ENCODE peak calls at places on chromosomes 2 and 18, in eight cellular contexts. One of them, this sample, is unnamed.

GRCh38 chr2:30235008-30235655 is 3.8 kb downstream of the LBH start:
- DNase-seq in nephron progenitor cell: no peak
- DNase-seq in body of pancreas: no peak
- DNase-seq in fibroblast of lung: no peak
- DNase-seq in CD8-positive, alpha-beta T cell: no peak
- DNase-seq in foreskin fibroblast: no peak
- DNase-seq in RWPE1: no peak
- DNase-seq in HCT116: no peak
- DNase-seq in this sample: no peak

GRCh38 chr2:45033331-45033730 is 24.1 kb upstream of the SIX2 start:
- DNase-seq in nephron progenitor cell: no peak
- DNase-seq in body of pancreas: no peak
- DNase-seq in fibroblast of lung: no peak
- DNase-seq in CD8-positive, alpha-beta T cell: no peak
- DNase-seq in foreskin fibroblast: no peak
- DNase-seq in RWPE1: no peak
- DNase-seq in HCT116: no peak
- DNase-seq in this sample: no peak

GRCh38 chr2:113180131-113180946 is 6.6 kb downstream of the PSD4 start:
- DNase-seq in nephron progenitor cell: no peak
- DNase-seq in body of pancreas: no peak
- DNase-seq in fibroblast of lung: no peak
- DNase-seq in CD8-positive, alpha-beta T cell: no peak
- DNase-seq in foreskin fibroblast: no peak
- DNase-seq in RWPE1: no peak
- DNase-seq in HCT116: no peak
- DNase-seq in this sample: no peak

GRCh38 chr2:72934683-72935610 is 17.6 kb downstream of the EMX1 start:
- DNase-seq in nephron progenitor cell: no peak
- DNase-seq in body of pancreas: peak
- DNase-seq in fibroblast of lung: no peak
- DNase-seq in CD8-positive, alpha-beta T cell: no peak
- DNase-seq in foreskin fibroblast: no peak
- DNase-seq in RWPE1: peak
- DNase-seq in HCT116: peak
- DNase-seq in this sample: no peak

GRCh38 chr2:235399895-235400294 is 93.9 kb upstream of the AGAP1 start:
- DNase-seq in nephron progenitor cell: no peak
- DNase-seq in body of pancreas: no peak
- DNase-seq in fibroblast of lung: no peak
- DNase-seq in CD8-positive, alpha-beta T cell: no peak
- DNase-seq in foreskin fibroblast: no peak
- DNase-seq in RWPE1: no peak
- DNase-seq in HCT116: no peak
- DNase-seq in this sample: no peak

GRCh38 chr2:118202707-118203303 is 114.5 kb downstream of the INSIG2 start:
- DNase-seq in nephron progenitor cell: peak
- DNase-seq in body of pancreas: peak
- DNase-seq in fibroblast of lung: peak
- DNase-seq in CD8-positive, alpha-beta T cell: no peak
- DNase-seq in foreskin fibroblast: peak
- DNase-seq in RWPE1: peak
- DNase-seq in HCT116: no peak
- DNase-seq in this sample: no peak

GRCh38 chr2:46776687-46777327 is 138.8 kb downstream of the MCFD2 start:
- DNase-seq in nephron progenitor cell: peak
- DNase-seq in body of pancreas: peak
- DNase-seq in fibroblast of lung: peak
- DNase-seq in CD8-positive, alpha-beta T cell: peak
- DNase-seq in foreskin fibroblast: peak
- DNase-seq in RWPE1: peak
- DNase-seq in HCT116: peak
- DNase-seq in this sample: no peak

GRCh38 chr2:11389551-11390528 is 45.4 kb upstream of the ROCK2 start:
- DNase-seq in nephron progenitor cell: no peak
- DNase-seq in body of pancreas: peak
- DNase-seq in fibroblast of lung: peak
- DNase-seq in CD8-positive, alpha-beta T cell: no peak
- DNase-seq in foreskin fibroblast: peak
- DNase-seq in RWPE1: no peak
- DNase-seq in HCT116: no peak
- DNase-seq in this sample: no peak

GRCh38 chr18:36411745-36412168 is 114.2 kb downstream of the FHOD3 start:
- DNase-seq in nephron progenitor cell: peak
- DNase-seq in body of pancreas: no peak
- DNase-seq in fibroblast of lung: peak
- DNase-seq in CD8-positive, alpha-beta T cell: no peak
- DNase-seq in foreskin fibroblast: peak
- DNase-seq in RWPE1: no peak
- DNase-seq in HCT116: peak
- DNase-seq in this sample: no peak

GRCh38 chr2:215579809-215580208 is 143.9 kb upstream of the FN1 start:
- DNase-seq in nephron progenitor cell: no peak
- DNase-seq in body of pancreas: no peak
- DNase-seq in fibroblast of lung: peak
- DNase-seq in CD8-positive, alpha-beta T cell: no peak
- DNase-seq in foreskin fibroblast: peak
- DNase-seq in RWPE1: peak
- DNase-seq in HCT116: no peak
- DNase-seq in this sample: no peak

GRCh38 chr2:121285077-121285449 is at the start of gene TFCP2L1:
- DNase-seq in nephron progenitor cell: peak
- DNase-seq in body of pancreas: peak
- DNase-seq in fibroblast of lung: no peak
- DNase-seq in CD8-positive, alpha-beta T cell: no peak
- DNase-seq in foreskin fibroblast: no peak
- DNase-seq in RWPE1: peak
- DNase-seq in HCT116: no peak
- DNase-seq in this sample: no peak

GRCh38 chr2:45595724-45596435 is 15.2 kb downstream of the SRBD1 start:
- DNase-seq in nephron progenitor cell: no peak
- DNase-seq in body of pancreas: peak
- DNase-seq in fibroblast of lung: peak
- DNase-seq in CD8-positive, alpha-beta T cell: no peak
- DNase-seq in foreskin fibroblast: peak
- DNase-seq in RWPE1: peak
- DNase-seq in HCT116: no peak
- DNase-seq in this sample: peak

GRCh38 chr2:147607379-147607778 is 237.4 kb upstream of the ACVR2A start:
- DNase-seq in nephron progenitor cell: no peak
- DNase-seq in body of pancreas: no peak
- DNase-seq in fibroblast of lung: no peak
- DNase-seq in CD8-positive, alpha-beta T cell: no peak
- DNase-seq in foreskin fibroblast: no peak
- DNase-seq in RWPE1: no peak
- DNase-seq in HCT116: no peak
- DNase-seq in this sample: no peak

GRCh38 chr18:79489900-79490592 is 94.3 kb downstream of the NFATC1 start:
- DNase-seq in nephron progenitor cell: no peak
- DNase-seq in body of pancreas: no peak
- DNase-seq in fibroblast of lung: no peak
- DNase-seq in CD8-positive, alpha-beta T cell: no peak
- DNase-seq in foreskin fibroblast: no peak
- DNase-seq in RWPE1: no peak
- DNase-seq in HCT116: no peak
- DNase-seq in this sample: no peak

GRCh38 chr2:66421618-66422017 is 13.3 kb upstream of the MEIS1 start:
- DNase-seq in nephron progenitor cell: no peak
- DNase-seq in body of pancreas: no peak
- DNase-seq in fibroblast of lung: no peak
- DNase-seq in CD8-positive, alpha-beta T cell: no peak
- DNase-seq in foreskin fibroblast: no peak
- DNase-seq in RWPE1: no peak
- DNase-seq in HCT116: no peak
- DNase-seq in this sample: no peak

GRCh38 chr2:47488870-47489584 is 86.1 kb downstream of the MSH2 start:
- DNase-seq in nephron progenitor cell: no peak
- DNase-seq in body of pancreas: no peak
- DNase-seq in fibroblast of lung: peak
- DNase-seq in CD8-positive, alpha-beta T cell: no peak
- DNase-seq in foreskin fibroblast: peak
- DNase-seq in RWPE1: peak
- DNase-seq in HCT116: peak
- DNase-seq in this sample: peak

GRCh38 chr2:196464311-196464710 is 175.2 kb upstream of the CCDC150 start:
- DNase-seq in nephron progenitor cell: no peak
- DNase-seq in body of pancreas: no peak
- DNase-seq in fibroblast of lung: peak
- DNase-seq in CD8-positive, alpha-beta T cell: no peak
- DNase-seq in foreskin fibroblast: peak
- DNase-seq in RWPE1: no peak
- DNase-seq in HCT116: no peak
- DNase-seq in this sample: no peak

GRCh38 chr18:6039055-6039454 is 143.7 kb upstream of the TMEM200C start:
- DNase-seq in nephron progenitor cell: no peak
- DNase-seq in body of pancreas: no peak
- DNase-seq in fibroblast of lung: peak
- DNase-seq in CD8-positive, alpha-beta T cell: no peak
- DNase-seq in foreskin fibroblast: no peak
- DNase-seq in RWPE1: no peak
- DNase-seq in HCT116: no peak
- DNase-seq in this sample: no peak

GRCh38 chr2:42421601-42422252 is 60.7 kb upstream of the COX7A2L start:
- DNase-seq in nephron progenitor cell: no peak
- DNase-seq in body of pancreas: no peak
- DNase-seq in fibroblast of lung: peak
- DNase-seq in CD8-positive, alpha-beta T cell: no peak
- DNase-seq in foreskin fibroblast: no peak
- DNase-seq in RWPE1: no peak
- DNase-seq in HCT116: no peak
- DNase-seq in this sample: no peak

GRCh38 chr2:7363906-7364305 is 446.7 kb downstream of the RNF144A start:
- DNase-seq in nephron progenitor cell: no peak
- DNase-seq in body of pancreas: no peak
- DNase-seq in fibroblast of lung: no peak
- DNase-seq in CD8-positive, alpha-beta T cell: no peak
- DNase-seq in foreskin fibroblast: no peak
- DNase-seq in RWPE1: no peak
- DNase-seq in HCT116: no peak
- DNase-seq in this sample: no peak
- TF ChIP-seq CTCF in nephron progenitor cell: no peak
- TF ChIP-seq CTCF in body of pancreas: no peak
- TF ChIP-seq CTCF in fibroblast of lung: no peak
- TF ChIP-seq CTCF in CD8-positive, alpha-beta T cell: no peak
- TF ChIP-seq CTCF in foreskin fibroblast: no peak
- TF ChIP-seq CTCF in RWPE1: no peak
- TF ChIP-seq CTCF in HCT116: peak
- TF ChIP-seq CTCF in this sample: no peak

DNA sequence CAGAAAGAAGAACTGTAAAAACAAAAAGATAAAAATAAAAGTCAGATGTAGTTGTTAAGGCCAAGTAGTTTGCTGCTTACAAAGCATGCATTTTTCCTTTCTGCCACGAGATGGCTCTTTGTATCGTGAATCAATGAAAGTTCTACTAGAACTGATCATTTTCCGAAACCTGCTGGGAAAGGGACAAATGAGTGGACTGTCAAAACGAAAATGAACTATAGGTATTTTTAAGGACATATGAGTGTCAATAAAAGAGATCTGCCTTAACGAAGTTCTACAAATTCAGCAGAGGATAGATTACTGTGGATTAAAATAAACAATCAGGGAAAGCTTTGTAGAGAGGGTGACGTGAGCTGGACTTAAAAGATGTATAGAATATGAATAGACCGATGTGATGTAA is 15.0 kb upstream of the ELOA2 start:
- DNase-seq in nephron progenitor cell: no peak
- DNase-seq in body of pancreas: peak
- DNase-seq in fibroblast of lung: peak
- DNase-seq in CD8-positive, alpha-beta T cell: no peak
- DNase-seq in foreskin fibroblast: peak
- DNase-seq in RWPE1: peak
- DNase-seq in HCT116: peak
- DNase-seq in this sample: peak
- TF ChIP-seq CTCF in nephron progenitor cell: peak
- TF ChIP-seq CTCF in body of pancreas: peak
- TF ChIP-seq CTCF in fibroblast of lung: peak
- TF ChIP-seq CTCF in CD8-positive, alpha-beta T cell: peak
- TF ChIP-seq CTCF in foreskin fibroblast: peak
- TF ChIP-seq CTCF in RWPE1: peak
- TF ChIP-seq CTCF in HCT116: peak
- TF ChIP-seq CTCF in this sample: peak

GRCh38 chr18:12638634-12639124 is 19.2 kb downstream of the SPIRE1 start:
- DNase-seq in nephron progenitor cell: no peak
- DNase-seq in body of pancreas: no peak
- DNase-seq in fibroblast of lung: no peak
- DNase-seq in CD8-positive, alpha-beta T cell: no peak
- DNase-seq in foreskin fibroblast: no peak
- DNase-seq in RWPE1: no peak
- DNase-seq in HCT116: no peak
- DNase-seq in this sample: no peak

GRCh38 chr18:12640881-12641200 is 17.1 kb downstream of the SPIRE1 start:
- DNase-seq in nephron progenitor cell: no peak
- DNase-seq in body of pancreas: no peak
- DNase-seq in fibroblast of lung: no peak
- DNase-seq in CD8-positive, alpha-beta T cell: no peak
- DNase-seq in foreskin fibroblast: no peak
- DNase-seq in RWPE1: no peak
- DNase-seq in HCT116: no peak
- DNase-seq in this sample: no peak

GRCh38 chr18:12637393-12637792 is 20.5 kb downstream of the SPIRE1 start:
- DNase-seq in nephron progenitor cell: no peak
- DNase-seq in body of pancreas: no peak
- DNase-seq in fibroblast of lung: no peak
- DNase-seq in CD8-positive, alpha-beta T cell: no peak
- DNase-seq in foreskin fibroblast: no peak
- DNase-seq in RWPE1: no peak
- DNase-seq in HCT116: no peak
- DNase-seq in this sample: no peak

GRCh38 chr18:12637901-12638633 is 19.8 kb downstream of the SPIRE1 start:
- DNase-seq in nephron progenitor cell: no peak
- DNase-seq in body of pancreas: no peak
- DNase-seq in fibroblast of lung: no peak
- DNase-seq in CD8-positive, alpha-beta T cell: no peak
- DNase-seq in foreskin fibroblast: peak
- DNase-seq in RWPE1: no peak
- DNase-seq in HCT116: no peak
- DNase-seq in this sample: peak

GRCh38 chr18:12639990-12640880 is 17.7 kb downstream of the SPIRE1 start:
- DNase-seq in nephron progenitor cell: no peak
- DNase-seq in body of pancreas: no peak
- DNase-seq in fibroblast of lung: peak
- DNase-seq in CD8-positive, alpha-beta T cell: no peak
- DNase-seq in foreskin fibroblast: peak
- DNase-seq in RWPE1: no peak
- DNase-seq in HCT116: no peak
- DNase-seq in this sample: no peak
- TF ChIP-seq CTCF in nephron progenitor cell: no peak
- TF ChIP-seq CTCF in body of pancreas: no peak
- TF ChIP-seq CTCF in fibroblast of lung: no peak
- TF ChIP-seq CTCF in CD8-positive, alpha-beta T cell: no peak
- TF ChIP-seq CTCF in foreskin fibroblast: no peak
- TF ChIP-seq CTCF in RWPE1: no peak
- TF ChIP-seq CTCF in HCT116: no peak
- TF ChIP-seq CTCF in this sample: no peak

GRCh38 chr2:70068119-70068518 is 19.2 kb upstream of the PCBP1 start:
- DNase-seq in nephron progenitor cell: no peak
- DNase-seq in body of pancreas: no peak
- DNase-seq in fibroblast of lung: no peak
- DNase-seq in CD8-positive, alpha-beta T cell: no peak
- DNase-seq in foreskin fibroblast: no peak
- DNase-seq in RWPE1: no peak
- DNase-seq in HCT116: no peak
- DNase-seq in this sample: no peak

GRCh38 chr2:70061317-70061716 is 26.0 kb upstream of the PCBP1 start:
- DNase-seq in nephron progenitor cell: no peak
- DNase-seq in body of pancreas: no peak
- DNase-seq in fibroblast of lung: no peak
- DNase-seq in CD8-positive, alpha-beta T cell: no peak
- DNase-seq in foreskin fibroblast: no peak
- DNase-seq in RWPE1: no peak
- DNase-seq in HCT116: no peak
- DNase-seq in this sample: no peak

GRCh38 chr2:70062270-70062669 is 25.0 kb upstream of the PCBP1 start:
- DNase-seq in nephron progenitor cell: no peak
- DNase-seq in body of pancreas: no peak
- DNase-seq in fibroblast of lung: no peak
- DNase-seq in CD8-positive, alpha-beta T cell: no peak
- DNase-seq in foreskin fibroblast: no peak
- DNase-seq in RWPE1: no peak
- DNase-seq in HCT116: no peak
- DNase-seq in this sample: no peak
- TF ChIP-seq CTCF in nephron progenitor cell: no peak
- TF ChIP-seq CTCF in body of pancreas: no peak
- TF ChIP-seq CTCF in fibroblast of lung: no peak
- TF ChIP-seq CTCF in CD8-positive, alpha-beta T cell: no peak
- TF ChIP-seq CTCF in foreskin fibroblast: no peak
- TF ChIP-seq CTCF in RWPE1: no peak
- TF ChIP-seq CTCF in HCT116: no peak
- TF ChIP-seq CTCF in this sample: no peak

This sample was measured in retinal pigment epithelial cell.